ENCODE peak calls at places on chromosome 19, in five cellular contexts. L, F, M, U and H are unnamed samples.
A peak's percentile ranks its signal among the peaks of the same experiment; 100 is the strongest.

GRCh38 chr19:42407085-42407815 is 17.2 kb upstream of the CNFN start:
- DNase-seq in F (no peak), U (no peak), M (no peak), L (no peak), H (no peak)

GRCh38 chr19:15154002-15154612 is 46.7 kb downstream of the NOTCH3 start:
- DNase-seq in L (no peak), F (no peak), M (peak; percentile 53), U (no peak), H (no peak)

GRCh38 chr19:43290568-43291359 is 21.4 kb upstream of the PSG9 start:
- DNase-seq in F (no peak), L (no peak), U (no peak), M (no peak), H (no peak)

GRCh38 chr19:10916602-10917001 is 11.8 kb downstream of the YIPF2 start:
- DNase-seq in F (no peak), U (no peak), L (no peak), M (no peak), H (no peak)

GRCh38 chr19:30428856-30429255 is 56.7 kb downstream of the ZNF536 start:
- DNase-seq in F (no peak), M (no peak), U (no peak), L (no peak), H (no peak)

GRCh38 chr19:7917292-7918061 is 2.7 kb upstream of the SNAPC2 start:
- DNase-seq in F (peak; percentile 68), U (peak; percentile 69), M (peak; percentile 88), L (peak; percentile 47), H (peak; percentile 19)

GRCh38 chr19:6632002-6632621 is 37.8 kb downstream of the TNFSF14 start:
- DNase-seq in M (peak; percentile 75), U (no peak), F (no peak), L (peak; percentile 75), H (peak; percentile 39)

GRCh38 chr19:58399903-58400637 is 4.6 kb downstream of the RNF225 start:
- DNase-seq in F (no peak), L (no peak), U (no peak), M (peak; percentile 36), H (no peak)

GRCh38 chr19:43560687-43561086 is 14.6 kb downstream of the XRCC1 start:
- DNase-seq in L (no peak), U (no peak), M (peak; percentile 59), F (no peak), H (no peak)

GRCh38 chr19:17684256-17684655 is 3.9 kb downstream of the UNC13A start:
- DNase-seq in L (no peak), M (no peak), U (no peak), F (no peak), H (no peak)

GRCh38 chr19:18419699-18420460 is 682 bp downstream of the SSBP4 start:
- DNase-seq in F (peak; percentile 66), M (peak; percentile 59), U (no peak), L (no peak), H (no peak)

GRCh38 chr19:18223860-18224524 is 2.2 kb downstream of the PDE4C start:
- DNase-seq in U (peak; percentile 72), F (peak; percentile 70), M (no peak), L (no peak), H (no peak)

GRCh38 chr19:16281743-16282142 is 42.9 kb upstream of the KLF2 start:
- DNase-seq in M (no peak), L (no peak), F (no peak), U (no peak), H (no peak)

GRCh38 chr19:8343483-8343844 is 402 bp upstream of the KANK3 start:
- DNase-seq in U (no peak), L (no peak), F (no peak), M (no peak), H (no peak)

GRCh38 chr19:16654151-16654550 is 5.8 kb downstream of the SMIM7 start:
- DNase-seq in M (no peak), L (no peak), U (no peak), F (no peak), H (no peak)

GRCh38 chr19:48350856-48351255 is 12.9 kb downstream of the TMEM143 start:
- DNase-seq in F (no peak), U (no peak), L (no peak), M (no peak), H (no peak)

GRCh38 chr19:35476149-35476548 is 14.1 kb downstream of the KRTDAP start:
- DNase-seq in U (no peak), L (no peak), M (no peak), F (no peak), H (no peak)

GRCh38 chr19:53545271-53546065 is 7.5 kb downstream of the ZNF331 start:
- DNase-seq in L (no peak), M (peak; percentile 93), F (no peak), U (no peak), H (peak; percentile 86)

GRCh38 chr19:29321116-29321515 is 108.2 kb upstream of the UQCRFS1 start:
- DNase-seq in U (no peak), M (no peak), F (no peak), L (no peak), H (no peak)

GRCh38 chr19:17327654-17328516 is 6.8 kb downstream of the ANO8 start:
- DNase-seq in L (peak; percentile 61), F (peak; percentile 88), M (no peak), U (no peak), H (no peak)

GRCh38 chr19:10773969-10774368 is 56.1 kb downstream of the DNM2 start:
- DNase-seq in U (no peak), F (no peak), L (no peak), M (no peak), H (no peak)

GRCh38 chr19:19956431-19957075 is 55.8 kb downstream of the ZNF93 start:
- DNase-seq in M (no peak), U (no peak), F (no peak), L (no peak), H (no peak)

DNA sequence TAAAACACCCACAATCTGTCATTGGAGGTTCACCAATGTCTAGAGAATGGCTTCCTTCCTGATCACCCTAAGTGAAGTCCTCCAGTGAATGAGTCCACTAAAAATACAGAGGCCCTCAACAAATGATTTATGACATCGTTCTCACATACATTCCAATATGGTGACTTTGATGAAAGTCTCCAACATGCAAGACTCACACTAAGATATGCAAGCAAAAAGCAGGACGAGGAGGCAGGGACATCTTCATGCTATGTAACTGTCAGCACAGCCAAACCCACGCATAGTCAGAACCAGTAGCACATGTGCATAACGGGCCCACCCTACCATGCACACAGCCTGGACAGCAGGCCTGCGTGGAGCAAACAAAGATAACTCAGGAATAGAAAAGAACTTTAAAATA is 16.6 kb upstream of the LSM14A start:
- DNase-seq in U (no peak), F (no peak), L (no peak), M (peak; percentile 49), H (peak; percentile 36)
- H3K4me3 ChIP-seq in U (no peak overlapping the region), F (no peak overlapping the region), L (no peak overlapping the region), M (no peak overlapping the region), H (no peak overlapping the region)

GRCh38 chr19:55372316-55373081 is 2.2 kb upstream of the IL11 start:
- DNase-seq in L (no peak), M (peak; percentile 62), F (no peak), U (no peak), H (peak; percentile 44)

GRCh38 chr19:55370305-55370988 is at the start of gene IL11:
- DNase-seq in U (no peak), L (no peak), F (no peak), M (peak; percentile 92), H (peak; percentile 57)

GRCh38 chr19:55373993-55374757 is 2.5 kb upstream of the TMEM190 start:
- DNase-seq in M (peak; percentile 37), U (no peak), L (no peak), F (no peak), H (no peak)

GRCh38 chr19:55376381-55376933 is at the start of gene TMEM190:
- DNase-seq in F (no peak), L (no peak), U (no peak), M (no peak), H (no peak)

DNA sequence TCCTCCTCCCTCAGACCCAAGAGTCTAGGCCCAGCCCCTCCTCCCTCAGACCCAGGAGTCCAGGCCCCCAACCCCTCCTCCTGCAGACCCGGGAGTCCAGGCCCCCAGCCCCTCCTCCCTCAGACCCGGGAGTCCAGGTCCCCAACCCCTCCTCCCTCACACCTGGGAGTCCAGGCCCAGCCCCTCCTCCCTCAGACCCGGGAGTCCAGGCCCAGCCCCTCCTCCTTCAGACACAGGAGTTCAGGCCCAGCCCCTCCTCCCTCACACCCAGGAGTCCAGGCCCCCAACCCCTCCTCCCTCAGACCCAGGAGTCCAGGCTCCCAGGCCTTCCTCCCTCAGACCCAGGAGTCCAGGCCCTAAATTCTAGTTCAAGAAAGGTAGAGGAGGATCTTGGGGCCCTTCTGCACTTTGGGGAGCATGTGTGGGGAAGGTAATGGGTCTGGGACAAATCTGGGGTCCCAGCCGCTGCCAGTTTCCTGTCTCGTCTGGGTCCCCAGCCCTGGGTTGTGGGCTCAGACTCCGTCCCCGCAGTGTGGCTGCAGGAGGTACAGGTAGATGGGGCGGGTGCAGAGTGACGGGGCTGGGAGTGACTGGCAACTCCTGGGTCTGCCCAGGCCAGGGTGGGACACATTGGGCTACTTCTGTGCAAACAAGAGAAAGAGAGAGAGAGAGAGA is 3.2 kb upstream of the TMEM190 start:
- DNase-seq in L (no peak), U (no peak), M (no peak), F (no peak), H (no peak)
- H3K27me3 ChIP-seq in L (peaks cover 27% of the 10 kb centered on the region), U (no peaks in the 10 kb centered on the region), M (no peaks in the 10 kb centered on the region), F (peaks cover 63% of the 10 kb centered on the region), H (no peaks in the 10 kb centered on the region)

GRCh38 chr19:31595521-31595920 is 246.3 kb upstream of the TSHZ3 start:
- DNase-seq in F (no peak), U (no peak), M (no peak), L (no peak), H (no peak)
- H3K4me3 ChIP-seq in F (no peak overlapping the region), U (no peak overlapping the region), M (no peak overlapping the region), L (no peak overlapping the region), H (no peak overlapping the region)

DNA sequence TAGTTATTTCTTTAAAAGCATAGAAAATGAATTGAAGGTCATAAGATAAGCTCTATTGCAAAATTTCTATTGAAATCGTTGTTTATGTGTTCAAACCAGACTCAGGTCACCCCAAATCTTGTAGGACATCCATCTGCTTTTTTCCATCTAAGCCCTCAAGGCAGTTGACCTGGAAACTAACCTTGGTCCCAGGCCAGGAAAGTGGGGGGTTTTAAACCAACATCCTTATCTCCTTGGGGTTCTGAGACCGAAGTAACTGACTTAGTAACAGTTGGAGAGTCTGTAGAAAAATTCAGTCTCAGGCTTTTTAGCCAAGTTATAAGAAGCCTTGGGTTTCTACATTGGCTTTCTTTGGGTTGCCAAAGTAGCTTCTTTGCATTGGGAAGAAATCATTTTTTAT is 23.4 kb downstream of the ZNF507 start:
- DNase-seq in U (no peak), M (no peak), L (no peak), F (no peak), H (no peak)
- H3K27me3 ChIP-seq in U (no peaks in the 10 kb centered on the region), M (no peaks in the 10 kb centered on the region), L (no peaks in the 10 kb centered on the region), F (no peaks in the 10 kb centered on the region), H (no peaks in the 10 kb centered on the region)

DNA sequence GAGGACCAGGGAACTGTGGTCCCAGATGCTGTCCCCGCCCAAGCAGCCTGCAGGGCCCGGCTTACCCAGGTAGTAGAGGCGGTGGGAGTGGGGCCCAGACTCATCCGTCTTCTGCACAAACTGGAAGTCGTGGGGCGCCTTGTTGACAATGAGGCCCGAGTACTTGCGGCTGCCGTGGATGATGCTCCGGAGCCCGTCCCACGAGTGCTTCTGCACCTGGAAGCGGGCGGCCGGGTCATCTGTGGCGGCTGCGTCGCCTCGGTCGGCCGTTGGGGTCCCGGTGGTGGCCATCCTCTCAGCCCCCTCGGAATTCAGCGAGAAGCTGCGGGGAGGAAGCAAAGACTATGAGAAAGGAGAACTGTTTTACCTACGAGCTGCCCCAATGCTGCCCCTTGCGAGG is 9.6 kb downstream of the DPP9 start:
- DNase-seq in U (no peak), F (no peak), M (no peak), L (no peak), H (no peak)
- H3K4me3 ChIP-seq in U (no peak overlapping the region), F (no peak overlapping the region), M (no peak overlapping the region), L (no peak overlapping the region), H (no peak overlapping the region)

GRCh38 chr19:4582980-4583842 is 23.7 kb upstream of the SEMA6B start:
- DNase-seq in U (no peak), F (no peak), M (no peak), L (no peak), H (no peak)
- H3K27me3 ChIP-seq in U (no peaks in the 10 kb centered on the region), F (peaks cover 86% of the 10 kb centered on the region), M (peaks cover 52% of the 10 kb centered on the region), L (peaks cover 13% of the 10 kb centered on the region), H (peaks cover 44% of the 10 kb centered on the region)